ENCODE peak calls at places on chromosomes 5 and 9, in nine cellular contexts. H, D, K, P, E, N, A, J and Y are unnamed samples.

GRCh38 chr9:80501635-80502034 is 929.9 kb downstream of the TLE4 start:
- DNase-seq in H (no peak), E (no peak), D (no peak), N (no peak), J (no peak), A (no peak), P (no peak), K (no peak), Y (no peak)

GRCh38 chr5:15587941-15588340 is 88.0 kb downstream of the FBXL7 start:
- DNase-seq in H (no peak), E (no peak), A (no peak), N (no peak), P (no peak), D (no peak), J (no peak), K (no peak), Y (no peak)

GRCh38 chr5:113283558-113283957 is 151.2 kb downstream of the TSSK1B start:
- DNase-seq in J (no peak), A (no peak), P (no peak), K (no peak), N (no peak), H (no peak), E (peak; percentile 59), D (no peak), Y (no peak)

GRCh38 chr9:70410368-70410767 is 4.1 kb downstream of the KLF9 start:
- DNase-seq in E (no peak), A (no peak), P (no peak), N (no peak), H (no peak), D (no peak), K (no peak), J (no peak), Y (no peak)

GRCh38 chr9:117411547-117411946 is 3.3 kb downstream of the ASTN2 start:
- DNase-seq in H (peak; percentile 50), N (peak; percentile 28), E (peak; percentile 50), K (no peak), D (no peak), P (peak; percentile 83), A (no peak), J (peak; percentile 47), Y (peak; percentile 79)

GRCh38 chr5:153783278-153783677 is 255.4 kb downstream of the FAM114A2 start:
- DNase-seq in P (no peak), E (no peak), H (no peak), A (no peak), K (no peak), N (no peak), J (no peak), D (no peak), Y (no peak)

GRCh38 chr9:101951598-101951997 is 213.2 kb upstream of the GRIN3A start:
- DNase-seq in K (no peak), E (no peak), N (no peak), P (no peak), A (no peak), D (no peak), H (no peak), J (no peak), Y (no peak)

GRCh38 chr9:18499987-18500386 is 26.0 kb downstream of the ADAMTSL1 start:
- DNase-seq in A (no peak), N (no peak), D (no peak), K (no peak), J (no peak), P (no peak), E (peak; percentile 61), H (no peak), Y (no peak)

GRCh38 chr9:69186841-69187611 is 12.9 kb downstream of the TJP2 start:
- DNase-seq in D (no peak), K (no peak), H (no peak), E (no peak), J (no peak), A (no peak), P (no peak), N (no peak), Y (no peak)

GRCh38 chr9:136308262-136309053 is 4.6 kb upstream of the CCDC187 start:
- DNase-seq in P (no peak), K (no peak), H (no peak), J (no peak), E (peak; percentile 51), N (no peak), A (no peak), D (no peak), Y (no peak)

GRCh38 chr5:144275329-144275728 is 104.7 kb downstream of the KCTD16 start:
- DNase-seq in J (no peak), K (no peak), H (no peak), N (no peak), A (no peak), P (no peak), E (peak; percentile 21), D (no peak), Y (no peak)